ENCODE peak calls at places on chromosome 1, in seven cellular contexts. H, W, E, G, I, U and B are unnamed samples.

GRCh38 chr1:213381572-213382084 is 330.6 kb downstream of the RPS6KC1 start:
- DNase-seq in I (no peak), G (peak), E (no peak), U (no peak), W (peak), H (no peak), B (no peak)

GRCh38 chr1:150764617-150765090 is 924 bp downstream of the CTSS start:
- DNase-seq in G (no peak), H (no peak), U (no peak), W (peak), E (no peak), I (no peak), B (no peak)

GRCh38 chr1:231161711-231162299 is at the start of gene TRIM67:
- DNase-seq in I (no peak), U (no peak), H (no peak), G (peak), W (no peak), E (no peak), B (no peak)

GRCh38 chr1:164823486-164824279 is 264.7 kb downstream of the PBX1 start:
- DNase-seq in G (no peak), U (no peak), W (no peak), E (no peak), I (no peak), H (no peak), B (no peak)

GRCh38 chr1:168821434-168821833 is 92.4 kb upstream of the DPT start:
- DNase-seq in W (no peak), I (no peak), G (no peak), U (peak), E (no peak), H (no peak), B (no peak)

GRCh38 chr1:181482521-181483083 is 715 bp upstream of the CACNA1E start:
- DNase-seq in W (no peak), U (peak), G (peak), E (peak), I (peak), H (peak), B (peak)

GRCh38 chr1:8283058-8283884 is 34.6 kb upstream of the SLC45A1 start:
- DNase-seq in H (no peak), W (no peak), G (no peak), E (peak), U (no peak), I (no peak), B (no peak)

GRCh38 chr1:83574749-83575148 is 424.2 kb downstream of the TTLL7 start:
- DNase-seq in H (no peak), E (no peak), U (no peak), I (no peak), G (no peak), W (no peak), B (no peak)